ENCODE peak calls at places on chromosomes 11 and 22, in eight cellular contexts. B is ascending aorta, E is uterus, Q is spleen, F is T-helper 17 cell, N is BE2C, H is psoas muscle, U is A549. P is an unnamed sample. For H3K9me3, the result is how much of the 10 kb centered on the place peaks cover.

GRCh38 chr11:27600656-27601055 is 94.1 kb upstream of the LIN7C start:
- DNase-seq in B (no peak), E (no peak), Q (no peak), F (no peak), N (no peak), H (no peak), U (no peak), P (no peak)

GRCh38 chr11:86787018-86787417 is 13.3 kb upstream of the PRSS23 start:
- DNase-seq in B (no peak), E (no peak), Q (no peak), F (no peak), N (no peak), H (no peak), U (no peak), P (no peak)

GRCh38 chr22:49847751-49848689 is 5.6 kb upstream of the ZBED4 start:
- DNase-seq in B (no peak), E (no peak), Q (peak), F (no peak), N (no peak), H (peak), U (no peak), P (peak)

GRCh38 chr11:32178692-32179091 is 87.8 kb downstream of the RCN1 start:
- DNase-seq in B (no peak), E (no peak), Q (no peak), F (no peak), N (no peak), H (no peak), U (no peak), P (no peak)

GRCh38 chr22:50256936-50257440 is 4.5 kb downstream of the MAPK12 start:
- DNase-seq in B (no peak), E (no peak), Q (no peak), F (no peak), N (no peak), H (no peak), U (no peak), P (no peak)

GRCh38 chr11:68839054-68839865 is 2.5 kb downstream of the CPT1A start:
- DNase-seq in B (peak), E (peak), Q (peak), F (peak), N (peak), H (peak), U (peak), P (peak)

GRCh38 chr11:78350646-78351165 is 66.9 kb downstream of the GAB2 start:
- DNase-seq in B (no peak), E (no peak), Q (no peak), F (no peak), N (no peak), H (no peak), U (no peak), P (no peak)

GRCh38 chr22:30183861-30184278 is 62.7 kb downstream of the LIF start:
- DNase-seq in B (no peak), E (no peak), Q (no peak), F (no peak), N (no peak), H (no peak), U (no peak), P (no peak)

GRCh38 chr22:43481528-43482309 is 69.9 kb downstream of the MPPED1 start:
- DNase-seq in B (no peak), E (no peak), Q (peak), F (no peak), N (peak), H (no peak), U (no peak), P (no peak)

GRCh38 chr11:10514210-10514609 is 26.8 kb downstream of the RNF141 start:
- DNase-seq in B (no peak), E (no peak), Q (no peak), F (no peak), N (no peak), H (no peak), U (no peak), P (no peak)

GRCh38 chr11:11510939-11511338 is 110.9 kb downstream of the GALNT18 start:
- DNase-seq in B (no peak), E (peak), Q (no peak), F (no peak), N (no peak), H (peak), U (no peak), P (no peak)

GRCh38 chr11:70844387-70844786 is 408.0 kb downstream of the SHANK2 start:
- DNase-seq in B (no peak), E (no peak), Q (no peak), F (no peak), N (no peak), H (peak), U (no peak), P (no peak)

GRCh38 chr11:70842701-70843100 is 409.7 kb downstream of the SHANK2 start:
- DNase-seq in B (no peak), E (no peak), Q (no peak), F (no peak), N (no peak), H (no peak), U (no peak), P (no peak)

GRCh38 chr11:70843906-70844305 is 408.5 kb downstream of the SHANK2 start:
- DNase-seq in B (no peak), E (no peak), Q (no peak), F (no peak), N (no peak), H (no peak), U (no peak), P (no peak)

GRCh38 chr11:70841264-70841663 is 411.1 kb downstream of the SHANK2 start:
- DNase-seq in B (no peak), E (no peak), Q (no peak), F (no peak), N (no peak), H (no peak), U (no peak), P (no peak)

GRCh38 chr11:70842256-70842655 is 410.1 kb downstream of the SHANK2 start:
- DNase-seq in B (no peak), E (no peak), Q (no peak), F (no peak), N (no peak), H (no peak), U (no peak), P (no peak)
- H3K9me3 ChIP-seq in B (under half), E (under half), Q (under half), F (under half), N (under half), H (under half), U (under half), P (under half)

DNA sequence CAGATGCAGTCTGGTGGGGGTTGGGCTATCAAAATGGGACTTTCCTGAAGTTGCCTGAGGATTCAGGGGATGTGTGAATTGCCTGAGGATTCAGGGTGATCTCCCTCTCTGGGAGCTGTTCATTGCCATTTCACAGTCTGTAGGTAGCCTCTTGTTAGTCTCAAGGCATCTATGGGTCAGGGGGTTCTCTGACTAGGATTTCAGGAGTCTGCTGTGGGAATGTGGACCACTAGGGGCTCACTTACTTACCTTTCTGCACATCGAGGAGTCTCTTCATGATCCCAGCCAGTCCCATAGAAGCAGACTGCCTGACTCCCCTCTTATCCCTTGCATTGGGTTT is 54.0 kb downstream of the KCNQ1OT1 start:
- DNase-seq in B (no peak), E (no peak), Q (no peak), F (no peak), N (no peak), H (no peak), U (no peak), P (no peak)
- H3K9me3 ChIP-seq in B (half or more), E (under half), Q (half or more), F (under half), N (under half), H (half or more), U (half or more), P (under half)

DNA sequence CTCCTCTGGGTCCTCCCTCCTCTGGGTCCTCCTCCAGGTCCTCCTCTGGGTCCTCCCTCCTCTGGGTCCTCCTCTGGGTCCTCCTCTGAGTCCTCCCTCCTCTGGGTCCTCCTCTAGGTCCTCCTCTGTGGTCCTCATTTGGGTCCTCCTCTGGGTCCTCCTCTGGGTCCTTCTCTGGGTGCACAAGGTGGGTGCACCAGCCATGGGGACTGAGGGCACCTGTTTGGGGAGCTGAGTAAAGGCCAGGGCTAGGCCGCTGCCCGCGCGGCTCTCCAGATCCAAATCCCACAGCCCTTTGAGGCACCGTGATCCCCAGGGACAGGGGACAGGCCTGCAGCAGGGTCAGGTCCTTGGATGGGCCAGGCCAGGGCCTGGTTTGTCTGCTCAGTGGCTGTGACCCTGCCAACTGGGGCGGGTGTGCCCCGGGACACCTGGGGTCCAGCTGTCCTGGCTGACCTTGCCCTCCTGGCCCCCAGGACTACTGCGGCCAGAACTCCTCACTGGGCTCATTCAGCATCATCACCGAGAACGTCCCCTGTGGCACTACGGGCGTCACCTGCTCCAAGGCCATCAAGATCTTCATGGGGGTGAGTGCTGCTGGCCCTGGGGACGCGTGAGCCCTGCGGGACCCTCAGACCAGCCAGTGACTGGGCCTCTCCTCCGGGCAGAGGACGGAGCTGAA is 12.7 kb downstream of the MUC2 start:
- DNase-seq in B (no peak), E (no peak), Q (no peak), F (peak), N (no peak), H (no peak), U (no peak), P (peak)
- H3K9me3 ChIP-seq in B (under half), E (under half), Q (under half), F (under half), N (under half), H (under half), U (under half), P (under half)

GRCh38 chr22:48536691-48537591 is 1290.7 kb downstream of the BRD1 start:
- DNase-seq in B (no peak), E (no peak), Q (no peak), F (no peak), N (no peak), H (peak), U (no peak), P (peak)
- H3K9me3 ChIP-seq in B (under half), E (under half), Q (under half), F (under half), N (under half), H (under half), U (under half), P (under half)

P was measured in upper lobe of right lung.